ENCODE peak calls at places on chromosomes 12 and 14, in ten cellular contexts. S, T, W, E, O, A, X, U, G and J are unnamed samples.

GRCh38 chr12:92155733-92156132 is 10.1 kb upstream of the BTG1 start:
- DNase-seq in S (no peak), T (no peak), W (no peak), E (no peak), O (no peak), A (no peak), X (no peak), U (no peak), G (no peak), J (no peak)

GRCh38 chr14:76918751-76919421 is 92.7 kb downstream of the LRRC74A start:
- DNase-seq in S (peak; percentile 91), T (peak; percentile 96), W (peak; percentile 45), E (peak; percentile 100), O (no peak), A (peak; percentile 59), X (peak; percentile 98), U (peak; percentile 100), G (peak; percentile 99), J (no peak)

GRCh38 chr14:62691613-62692489 is 353.4 kb downstream of the KCNH5 start:
- DNase-seq in S (no peak), T (peak; percentile 91), W (no peak), E (peak; percentile 84), O (no peak), A (no peak), X (no peak), U (peak; percentile 92), G (no peak), J (no peak)

GRCh38 chr14:35701531-35701930 is 107.6 kb downstream of the RALGAPA1 start:
- DNase-seq in S (no peak), T (no peak), W (no peak), E (no peak), O (no peak), A (no peak), X (no peak), U (no peak), G (no peak), J (no peak)

GRCh38 chr14:101478096-101478495 is 83.2 kb upstream of the DIO3 start:
- DNase-seq in S (peak; percentile 17), T (no peak), W (no peak), E (no peak), O (no peak), A (no peak), X (peak; percentile 13), U (no peak), G (no peak), J (peak; percentile 60)

GRCh38 chr14:99519931-99520421 is 38.8 kb downstream of the CCNK start:
- DNase-seq in S (no peak), T (no peak), W (no peak), E (no peak), O (no peak), A (no peak), X (peak; percentile 8), U (no peak), G (peak; percentile 34), J (no peak)

GRCh38 chr12:114697741-114698565 is 14.0 kb upstream of the TBX3 start:
- DNase-seq in S (no peak), T (no peak), W (no peak), E (peak; percentile 78), O (no peak), A (no peak), X (no peak), U (no peak), G (no peak), J (no peak)

GRCh38 chr12:110004598-110004997 is 5.4 kb downstream of the ANKRD13A start:
- DNase-seq in S (no peak), T (no peak), W (no peak), E (no peak), O (no peak), A (no peak), X (no peak), U (no peak), G (no peak), J (no peak)

GRCh38 chr14:99327050-99327449 is 55.1 kb upstream of the BCL11B start:
- DNase-seq in S (peak; percentile 20), T (no peak), W (no peak), E (no peak), O (no peak), A (no peak), X (no peak), U (no peak), G (no peak), J (peak; percentile 15)

GRCh38 chr12:45468751-45469615 is 253.1 kb downstream of the ANO6 start:
- DNase-seq in S (no peak), T (no peak), W (no peak), E (no peak), O (no peak), A (no peak), X (no peak), U (no peak), G (no peak), J (no peak)

DNA sequence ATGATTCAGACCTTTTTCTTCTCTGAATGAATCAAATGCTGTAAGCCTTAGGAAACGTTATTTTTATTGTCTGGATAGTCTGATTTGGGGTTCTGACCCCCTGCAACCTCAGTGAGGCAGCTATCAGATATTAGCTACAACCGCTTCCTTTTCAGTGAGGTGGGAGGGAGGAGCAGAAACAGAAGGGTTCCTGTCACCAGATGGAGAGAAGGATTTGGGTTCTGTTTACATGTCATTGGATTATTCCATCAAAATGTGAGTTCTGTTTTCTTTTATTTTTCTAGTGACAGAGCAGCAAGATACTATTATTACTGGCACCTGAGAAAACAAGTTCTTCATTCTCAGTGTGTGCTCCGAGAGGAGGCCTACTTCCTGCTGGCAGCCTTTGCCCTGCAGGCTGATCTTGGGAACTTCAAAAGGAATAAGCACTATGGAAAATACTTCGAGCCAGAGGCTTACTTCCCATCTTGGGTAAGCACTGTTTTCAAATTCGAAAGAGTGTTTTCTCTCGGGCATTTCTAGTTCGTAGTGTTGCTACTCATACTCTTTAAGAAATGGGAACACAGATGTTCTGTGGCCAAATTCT is 52.8 kb downstream of the FRMD6 start:
- DNase-seq in S (no peak), T (peak; percentile 66), W (peak; percentile 6), E (no peak), O (no peak), A (no peak), X (no peak), U (no peak), G (no peak), J (no peak)
- TF ChIP-seq CTCF in S (no peak), T (peak; percentile 23), W (no peak), E (no peak), O (no peak), A (no peak), X (no peak), U (no peak), G (no peak), J (no peak)

DNA sequence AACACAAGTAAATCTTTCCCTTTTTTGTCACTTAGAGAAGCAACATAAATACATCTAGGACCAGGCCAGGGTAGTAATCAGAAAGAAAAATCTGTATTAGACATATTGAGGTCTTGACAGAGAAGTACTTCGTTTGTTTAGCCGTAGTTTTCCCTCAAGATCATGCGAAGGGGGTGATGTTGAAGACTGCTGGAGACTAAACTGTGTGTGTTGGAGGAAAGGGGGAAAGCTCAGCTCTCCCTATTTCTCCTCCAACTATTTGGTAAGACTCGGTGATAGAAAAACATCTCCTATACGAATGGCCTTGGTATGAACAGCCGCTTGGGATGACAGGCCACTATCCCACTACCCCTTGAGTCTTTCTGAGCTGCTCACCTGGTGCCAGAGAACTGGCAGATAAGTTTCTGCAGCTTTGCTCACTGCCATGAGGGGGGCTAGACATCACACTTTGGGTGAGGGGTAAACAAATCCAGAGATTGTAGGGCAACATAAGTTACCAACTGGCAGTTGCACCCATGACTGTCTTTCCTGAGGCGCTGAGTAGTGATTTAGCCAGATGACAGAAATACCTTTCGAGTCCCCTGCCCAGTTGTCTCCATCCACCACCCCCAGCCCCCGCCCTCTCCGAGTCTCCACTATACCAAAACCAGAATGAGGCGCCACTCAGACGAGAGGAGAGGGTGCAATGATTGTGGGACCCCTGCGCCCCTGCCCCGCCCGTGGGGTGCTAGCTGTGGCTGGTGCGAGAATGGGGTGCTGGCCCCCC is 685 bp downstream of the VAMP1 start:
- DNase-seq in S (no peak), T (no peak), W (no peak), E (peak; percentile 24), O (no peak), A (no peak), X (no peak), U (no peak), G (no peak), J (no peak)
- TF ChIP-seq CTCF in S (no peak), T (no peak), W (no peak), E (no peak), O (peak; percentile 5), A (no peak), X (no peak), U (no peak), G (no peak), J (no peak)

GRCh38 chr14:104982548-104983230 is 2.9 kb upstream of the CLBA1 start:
- DNase-seq in S (no peak), T (no peak), W (no peak), E (no peak), O (no peak), A (no peak), X (no peak), U (no peak), G (no peak), J (no peak)

GRCh38 chr14:104983231-104983721 is 2.3 kb upstream of the CLBA1 start:
- DNase-seq in S (no peak), T (no peak), W (no peak), E (no peak), O (no peak), A (no peak), X (no peak), U (no peak), G (no peak), J (no peak)

GRCh38 chr14:104984056-104984894 is 1.3 kb upstream of the CLBA1 start:
- DNase-seq in S (no peak), T (no peak), W (no peak), E (no peak), O (no peak), A (no peak), X (no peak), U (no peak), G (peak; percentile 46), J (no peak)

GRCh38 chr14:104986487-104987164 is 1.0 kb downstream of the CLBA1 start:
- DNase-seq in S (no peak), T (no peak), W (no peak), E (no peak), O (no peak), A (no peak), X (no peak), U (no peak), G (peak; percentile 51), J (no peak)

GRCh38 chr14:104985675-104986486 is at the start of gene CLBA1:
- DNase-seq in S (peak; percentile 88), T (peak; percentile 91), W (peak; percentile 38), E (peak; percentile 98), O (peak; percentile 78), A (peak; percentile 87), X (peak; percentile 86), U (peak; percentile 94), G (peak; percentile 94), J (peak; percentile 91)
- TF ChIP-seq CTCF in S (no peak), T (no peak), W (no peak), E (no peak), O (no peak), A (no peak), X (no peak), U (no peak), G (no peak), J (no peak)

DNA sequence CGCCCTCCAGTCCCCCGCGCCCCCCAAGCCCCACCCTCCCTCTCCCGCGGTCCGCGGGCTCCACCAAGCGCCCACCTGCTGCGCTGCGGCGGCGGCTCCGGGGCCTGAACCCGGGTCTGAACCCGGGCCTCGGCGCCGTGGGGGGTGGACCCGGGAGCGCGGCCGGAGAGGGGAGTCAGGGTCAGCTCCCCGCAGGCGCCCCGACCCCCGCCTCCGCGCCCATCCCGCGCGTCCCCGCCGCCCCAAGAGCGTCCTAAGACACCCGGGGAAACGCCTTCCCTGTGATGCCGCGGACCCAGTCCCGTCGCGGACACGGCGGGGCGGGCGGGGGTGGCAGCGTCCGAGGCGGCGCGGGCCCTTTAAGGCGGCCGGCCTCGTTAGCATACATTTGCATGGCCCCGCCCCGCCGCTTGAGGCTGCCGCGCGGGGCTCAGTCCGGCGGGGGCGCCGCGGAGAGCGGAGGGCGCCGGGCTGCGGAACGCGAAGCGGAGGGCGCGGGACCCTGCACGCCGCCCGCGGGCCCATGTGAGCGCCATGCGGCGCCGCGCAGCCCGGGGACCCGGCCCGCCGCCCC is at the start of gene MMP17:
- DNase-seq in S (no peak), T (peak; percentile 62), W (peak; percentile 64), E (peak; percentile 89), O (no peak), A (peak; percentile 84), X (peak; percentile 52), U (peak; percentile 73), G (peak; percentile 79), J (peak; percentile 73)
- TF ChIP-seq CTCF in S (no peak), T (no peak), W (no peak), E (no peak), O (peak; percentile 8), A (no peak), X (no peak), U (no peak), G (no peak), J (no peak)